ENCODE peak calls at places on chromosomes 13 and 19, in seven cellular contexts. T is GM23248, M is OCI-LY7, A is neuronal stem cell, D is astrocyte, S is IMR-90, G is fibroblast of lung. J is an unnamed sample.

GRCh38 chr19:8001651-8001994 is 3.8 kb downstream of the ELAVL1 start:
- DNase-seq in D (no peak), A (no peak), M (no peak), G (no peak), S (no peak), T (peak), J (no peak)

GRCh38 chr19:43439183-43440063 is 24.7 kb downstream of the TEX101 start:
- DNase-seq in S (no peak), M (peak), A (no peak), D (peak), T (peak), G (peak), J (no peak)

GRCh38 chr13:29947839-29948238 is 97.4 kb upstream of the UBL3 start:
- DNase-seq in S (no peak), M (no peak), A (no peak), D (no peak), T (no peak), G (no peak), J (no peak)

GRCh38 chr13:76929975-76930374 is 18.3 kb upstream of the ACOD1 start:
- DNase-seq in T (no peak), M (no peak), G (no peak), D (no peak), A (no peak), S (no peak), J (no peak)

GRCh38 chr19:4717191-4717965 is 6.3 kb downstream of the DPP9 start:
- DNase-seq in D (peak), A (no peak), M (no peak), G (peak), S (peak), T (no peak), J (peak)

GRCh38 chr13:106595623-106596022 is 27.7 kb upstream of the ARGLU1 start:
- DNase-seq in D (no peak), G (no peak), M (no peak), S (no peak), T (no peak), A (no peak), J (no peak)

GRCh38 chr19:37699057-37699456 is 20.5 kb downstream of the ZNF607 start:
- DNase-seq in S (peak), M (no peak), T (no peak), D (peak), G (peak), A (no peak), J (no peak)

GRCh38 chr13:59680429-59681024 is 483.2 kb downstream of the DIAPH3 start:
- DNase-seq in M (peak), T (peak), S (peak), A (no peak), D (no peak), G (peak), J (peak)

GRCh38 chr13:100710176-100710575 is 35.6 kb upstream of the TMTC4 start:
- DNase-seq in A (no peak), G (peak), D (peak), S (no peak), M (no peak), T (no peak), J (no peak)

GRCh38 chr19:4556574-4557185 is 2.8 kb downstream of the SEMA6B start:
- DNase-seq in T (peak), A (no peak), M (peak), G (no peak), D (no peak), S (no peak), J (peak)

GRCh38 chr19:4149518-4150288 is 3.7 kb upstream of the CREB3L3 start:
- DNase-seq in S (no peak), G (no peak), A (no peak), M (no peak), T (no peak), D (no peak), J (no peak)

GRCh38 chr19:5628919-5629481 is 6.1 kb downstream of the SAFB start:
- DNase-seq in M (peak), D (no peak), S (no peak), T (no peak), G (no peak), A (no peak), J (no peak)

GRCh38 chr13:36453518-36453917 is 21.2 kb downstream of the CCNA1 start:
- DNase-seq in M (peak), A (no peak), S (peak), G (peak), D (no peak), T (peak), J (peak)

GRCh38 chr13:109383683-109384082 is 402.7 kb downstream of the IRS2 start:
- DNase-seq in A (no peak), M (no peak), T (peak), D (peak), G (peak), S (peak), J (peak)

GRCh38 chr13:53045110-53045509 is 16.5 kb downstream of the OLFM4 start:
- DNase-seq in G (no peak), T (no peak), S (no peak), A (no peak), M (no peak), D (no peak), J (peak)

GRCh38 chr19:16208064-16208759 is 10.5 kb downstream of the AP1M1 start:
- DNase-seq in M (no peak), D (no peak), T (no peak), S (no peak), G (no peak), A (no peak), J (no peak)

GRCh38 chr13:30027569-30028455 is 177.4 kb upstream of the UBL3 start:
- DNase-seq in G (peak), T (peak), M (no peak), D (no peak), S (peak), A (no peak), J (peak)

GRCh38 chr19:3983936-3984583 is 1.2 kb downstream of the EEF2 start:
- DNase-seq in D (no peak), A (no peak), S (peak), G (peak), M (peak), T (peak), J (peak)

GRCh38 chr19:48400018-48400742 is 6.7 kb downstream of the GRIN2D start:
- DNase-seq in M (no peak), G (peak), S (peak), D (peak), T (peak), A (no peak), J (peak)

GRCh38 chr13:45167611-45168554 is 33.0 kb downstream of the KCTD4 start:
- DNase-seq in D (no peak), G (peak), A (no peak), T (peak), M (no peak), S (no peak), J (no peak)

GRCh38 chr13:41352935-41353801 is 42.1 kb downstream of the NAA16 start:
- DNase-seq in A (peak), M (peak), S (peak), T (peak), D (peak), G (peak), J (peak)

GRCh38 chr13:35925669-35926068 is 205.5 kb downstream of the DCLK1 start:
- DNase-seq in S (peak), T (no peak), M (no peak), G (peak), A (no peak), D (peak), J (no peak)

GRCh38 chr19:14405380-14405757 is 13.8 kb downstream of the DDX39A start:
- DNase-seq in M (no peak), G (no peak), A (peak), T (no peak), S (no peak), D (no peak), J (no peak)

GRCh38 chr19:51480590-51480989 is 2.3 kb downstream of the CEACAM18 start:
- DNase-seq in S (no peak), M (no peak), T (peak), G (no peak), D (no peak), A (no peak), J (no peak)

GRCh38 chr19:2225415-2226050 is 10.6 kb downstream of the PLEKHJ1 start:
- DNase-seq in A (no peak), M (no peak), D (no peak), G (no peak), S (no peak), T (no peak), J (no peak)

GRCh38 chr19:44611812-44612295 is 1.5 kb upstream of the IGSF23 start:
- DNase-seq in S (no peak), G (no peak), A (no peak), D (no peak), T (no peak), M (no peak), J (no peak)

GRCh38 chr13:49308104-49308875 is 60.6 kb downstream of the CDADC1 start:
- DNase-seq in G (peak), A (no peak), T (peak), S (peak), M (no peak), D (peak), J (peak)

GRCh38 chr19:38736036-38736412 is 8.2 kb downstream of the CAPN12 start:
- DNase-seq in S (no peak), A (no peak), G (peak), T (peak), M (peak), D (no peak), J (no peak)

GRCh38 chr13:83753912-83754624 is 128.2 kb downstream of the SLITRK1 start:
- DNase-seq in D (peak), A (no peak), T (no peak), M (no peak), S (peak), G (peak), J (no peak)

GRCh38 chr19:49462492-49462891 is 9.5 kb downstream of the ALDH16A1 start:
- DNase-seq in S (no peak), T (no peak), G (no peak), A (no peak), M (no peak), D (no peak), J (no peak)

GRCh38 chr19:1627194-1627593 is 21.9 kb upstream of the UQCR11 start:
- DNase-seq in M (no peak), T (no peak), G (no peak), D (no peak), S (no peak), A (no peak), J (no peak)

GRCh38 chr19:38059897-38060296 is 152.9 kb downstream of the SIPA1L3 start:
- DNase-seq in D (no peak), T (no peak), A (no peak), M (peak), S (no peak), G (no peak), J (peak)

GRCh38 chr19:1169921-1170885 is 3.9 kb downstream of the SBNO2 start:
- DNase-seq in T (peak), G (peak), M (no peak), S (peak), D (peak), A (no peak), J (no peak)

GRCh38 chr19:28294395-28294794 is 918.6 kb downstream of the UQCRFS1 start:
- DNase-seq in T (peak), A (no peak), M (no peak), S (no peak), G (peak), D (peak), J (peak)

GRCh38 chr19:15476334-15476733 is 3.0 kb downstream of the PGLYRP2 start:
- DNase-seq in D (no peak), A (no peak), T (no peak), G (no peak), S (no peak), M (no peak), J (no peak)

GRCh38 chr13:77267362-77267761 is 59.5 kb downstream of the MYCBP2 start:
- DNase-seq in G (no peak), D (no peak), T (peak), S (peak), M (no peak), A (no peak), J (no peak)

GRCh38 chr13:37868691-37869505 is 674 bp downstream of the TRPC4 start:
- DNase-seq in D (peak), A (peak), G (peak), S (peak), M (no peak), T (peak), J (peak)

GRCh38 chr13:79398169-79398568 is 7.9 kb downstream of the RBM26 start:
- DNase-seq in G (no peak), D (no peak), A (no peak), S (no peak), M (no peak), T (no peak), J (no peak)

GRCh38 chr13:79395881-79396280 is 10.2 kb downstream of the RBM26 start:
- DNase-seq in D (no peak), G (no peak), M (no peak), S (no peak), A (no peak), T (peak), J (no peak)

GRCh38 chr13:79392882-79393563 is 13.0 kb downstream of the RBM26 start:
- DNase-seq in S (peak), A (no peak), T (peak), G (peak), D (peak), M (no peak), J (peak)

GRCh38 chr13:79389031-79389430 is 17.0 kb downstream of the RBM26 start:
- DNase-seq in S (no peak), G (no peak), M (no peak), A (no peak), T (no peak), D (no peak), J (no peak)

GRCh38 chr13:79393564-79394249 is 12.3 kb downstream of the RBM26 start:
- DNase-seq in S (no peak), M (peak), G (no peak), A (no peak), D (no peak), T (no peak), J (peak)
- H3K4me2 ChIP-seq in S (no peak), M (peak), G (no peak), A (no peak), D (peak), T (no peak), J (peak)

GRCh38 chr13:46660408-46660807 is 107.4 kb downstream of the LRCH1 start:
- DNase-seq in T (no peak), D (no peak), M (no peak), A (no peak), G (no peak), S (no peak), J (no peak)

GRCh38 chr13:46662690-46663089 is 109.7 kb downstream of the LRCH1 start:
- DNase-seq in D (no peak), A (no peak), S (no peak), G (no peak), M (no peak), T (no peak), J (no peak)

GRCh38 chr13:46659413-46660065 is 106.6 kb downstream of the LRCH1 start:
- DNase-seq in D (no peak), A (no peak), T (no peak), M (no peak), S (no peak), G (no peak), J (no peak)

GRCh38 chr13:46663216-46663615 is 110.2 kb downstream of the LRCH1 start:
- DNase-seq in M (no peak), S (no peak), D (no peak), G (no peak), A (no peak), T (peak), J (no peak)

GRCh38 chr13:46660859-46661258 is 107.9 kb downstream of the LRCH1 start:
- DNase-seq in D (no peak), A (no peak), G (no peak), S (no peak), M (no peak), T (no peak), J (no peak)
- H3K4me2 ChIP-seq in D (no peak), A (no peak), G (no peak), S (no peak), M (no peak), T (no peak), J (no peak)

GRCh38 chr13:112968910-112969691 is at the start of gene MCF2L:
- DNase-seq in D (peak), M (peak), A (peak), G (peak), S (peak), T (peak), J (peak)

GRCh38 chr13:112970552-112971287 is 1.7 kb downstream of the MCF2L start:
- DNase-seq in G (no peak), S (no peak), D (no peak), M (no peak), T (no peak), A (no peak), J (no peak)

GRCh38 chr13:112968380-112968909 is 569 bp upstream of the MCF2L start:
- DNase-seq in T (no peak), D (no peak), M (peak), S (no peak), A (no peak), G (no peak), J (no peak)

GRCh38 chr13:112971288-112971643 is 2.3 kb downstream of the MCF2L start:
- DNase-seq in S (no peak), G (no peak), M (no peak), A (no peak), T (no peak), D (no peak), J (no peak)

DNA sequence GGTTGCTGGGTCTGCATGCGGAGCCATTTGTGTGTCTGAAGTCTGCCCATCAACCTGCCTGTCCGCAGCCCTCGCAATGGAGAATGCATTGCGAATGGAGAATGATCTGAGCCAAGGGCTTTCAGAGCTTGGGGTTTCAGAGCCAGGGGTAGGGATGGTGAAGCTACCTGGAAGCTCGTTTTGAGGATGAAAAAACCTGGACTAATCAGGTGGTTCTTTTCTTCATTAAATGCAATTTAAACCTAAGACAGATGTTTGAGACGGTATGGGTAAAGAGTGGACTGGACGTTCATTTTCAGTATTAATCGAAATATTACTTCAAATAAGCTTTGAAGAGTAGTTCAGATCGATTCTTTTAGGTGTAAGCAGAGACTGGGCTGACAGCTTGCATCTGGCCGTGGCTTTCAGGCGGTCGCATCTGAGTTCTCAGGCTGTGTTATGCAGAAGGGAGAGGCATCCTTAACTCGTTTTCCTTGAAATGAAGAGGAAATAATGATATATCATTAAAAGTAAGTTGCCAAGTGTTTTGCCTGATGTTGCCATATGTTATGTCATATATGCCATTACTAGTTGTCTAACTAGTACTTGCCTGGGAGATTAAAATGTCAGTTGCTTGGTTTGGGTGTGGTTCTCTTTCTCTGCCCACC is 801 bp downstream of the MCF2L start:
- DNase-seq in T (no peak), D (no peak), A (no peak), G (no peak), M (no peak), S (no peak), J (no peak)
- H3K4me2 ChIP-seq in T (no peak), D (peak), A (peak), G (no peak), M (peak), S (no peak), J (no peak)

GRCh38 chr13:99347335-99347878 is 40.2 kb upstream of the GPR183 start:
- DNase-seq in A (no peak), M (no peak), G (no peak), T (no peak), D (no peak), S (no peak), J (no peak)
- H3K4me2 ChIP-seq in A (no peak), M (peak), G (no peak), T (no peak), D (no peak), S (no peak), J (no peak)

GRCh38 chr13:51235186-51235585 is 13.0 kb downstream of the FAM124A start:
- DNase-seq in A (no peak), M (no peak), S (no peak), G (no peak), T (peak), D (no peak), J (peak)
- H3K4me2 ChIP-seq in A (no peak), M (peak), S (no peak), G (no peak), T (no peak), D (no peak), J (no peak)

DNA sequence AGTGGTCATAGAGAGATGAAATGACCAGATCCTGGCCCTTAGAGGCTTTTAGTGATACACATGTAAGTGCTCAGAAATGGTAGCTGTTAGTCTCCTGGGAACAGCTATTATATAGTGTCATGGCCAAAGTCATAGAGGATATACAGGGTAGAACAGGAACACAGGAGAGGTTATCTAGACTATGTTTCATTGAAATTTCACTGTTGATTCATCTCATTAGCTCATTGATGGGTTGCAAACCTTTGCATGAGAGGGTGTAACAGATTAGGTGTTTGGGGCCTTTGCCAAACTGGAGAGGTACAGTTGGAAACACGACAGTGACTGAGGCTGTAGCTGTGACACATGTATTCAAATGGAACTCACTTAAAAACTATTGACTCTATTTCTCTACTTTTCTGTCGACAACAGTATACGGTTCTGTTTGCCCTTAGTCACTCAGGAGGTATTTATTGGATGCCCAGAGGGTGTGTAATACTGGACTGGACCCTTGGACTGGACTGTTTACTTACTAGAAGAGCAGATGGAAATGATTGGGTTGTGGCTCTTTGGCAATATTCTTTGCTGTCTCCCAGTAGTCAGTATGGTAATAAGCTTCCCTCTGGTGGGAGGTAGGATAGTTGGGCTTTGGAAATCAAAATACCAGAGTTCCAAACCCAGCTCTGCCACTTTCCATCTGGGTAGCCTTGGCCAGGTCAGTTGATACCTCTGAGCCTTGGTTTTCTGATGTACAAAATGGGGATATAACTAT is 29.8 kb downstream of the ARHGAP35 start:
- DNase-seq in S (peak), M (no peak), D (peak), A (no peak), T (peak), G (peak), J (no peak)
- H3K4me2 ChIP-seq in S (peak), M (no peak), D (peak), A (no peak), T (peak), G (peak), J (no peak)